ENCODE peak calls at places on chromosomes 7 and 10, in eight cellular contexts. One of them, this sample, is unnamed.

GRCh38 chr10:78196964-78197363 is 163.3 kb downstream of the RPS24 start:
- DNase-seq in ELR: peak
- DNase-seq in mammary epithelial cell: peak
- DNase-seq in stimulated activated CD4-positive, alpha-beta T cell treated with anti-CD3 and anti-CD28 coated beads, TNF-alpha, amount 100 ng/mL, for 24 hours: no peak
- DNase-seq in amniotic epithelial cell: peak
- DNase-seq in head of caudate nucleus: no peak
- DNase-seq in mesendoderm: no peak
- DNase-seq in ACHN: no peak
- DNase-seq in this sample: no peak

GRCh38 chr10:50794490-50794889 is 54.8 kb downstream of the ASAH2B start:
- DNase-seq in stimulated activated CD4-positive, alpha-beta T cell treated with anti-CD3 and anti-CD28 coated beads, TNF-alpha, amount 100 ng/mL, for 24 hours: no peak
- DNase-seq in head of caudate nucleus: no peak
- DNase-seq in mammary epithelial cell: no peak
- DNase-seq in ACHN: no peak
- DNase-seq in ELR: no peak
- DNase-seq in mesendoderm: no peak
- DNase-seq in amniotic epithelial cell: no peak
- DNase-seq in this sample: no peak

GRCh38 chr7:98630149-98630548 is 13.1 kb downstream of the NPTX2 start:
- DNase-seq in ELR: no peak
- DNase-seq in head of caudate nucleus: no peak
- DNase-seq in ACHN: no peak
- DNase-seq in mesendoderm: no peak
- DNase-seq in mammary epithelial cell: no peak
- DNase-seq in stimulated activated CD4-positive, alpha-beta T cell treated with anti-CD3 and anti-CD28 coated beads, TNF-alpha, amount 100 ng/mL, for 24 hours: no peak
- DNase-seq in amniotic epithelial cell: no peak
- DNase-seq in this sample: no peak

GRCh38 chr7:152103691-152104090 is 78.2 kb downstream of the GALNT11 start:
- DNase-seq in stimulated activated CD4-positive, alpha-beta T cell treated with anti-CD3 and anti-CD28 coated beads, TNF-alpha, amount 100 ng/mL, for 24 hours: no peak
- DNase-seq in mammary epithelial cell: no peak
- DNase-seq in mesendoderm: no peak
- DNase-seq in head of caudate nucleus: no peak
- DNase-seq in amniotic epithelial cell: no peak
- DNase-seq in ELR: no peak
- DNase-seq in ACHN: no peak
- DNase-seq in this sample: no peak

GRCh38 chr10:1731592-1731991 is 5.7 kb downstream of the ADARB2 start:
- DNase-seq in mesendoderm: no peak
- DNase-seq in ACHN: no peak
- DNase-seq in amniotic epithelial cell: no peak
- DNase-seq in stimulated activated CD4-positive, alpha-beta T cell treated with anti-CD3 and anti-CD28 coated beads, TNF-alpha, amount 100 ng/mL, for 24 hours: no peak
- DNase-seq in ELR: no peak
- DNase-seq in head of caudate nucleus: no peak
- DNase-seq in mammary epithelial cell: no peak
- DNase-seq in this sample: no peak

GRCh38 chr7:68730871-68731403 is 867.3 kb upstream of the AUTS2 start:
- DNase-seq in head of caudate nucleus: no peak
- DNase-seq in ELR: no peak
- DNase-seq in amniotic epithelial cell: no peak
- DNase-seq in mammary epithelial cell: no peak
- DNase-seq in stimulated activated CD4-positive, alpha-beta T cell treated with anti-CD3 and anti-CD28 coated beads, TNF-alpha, amount 100 ng/mL, for 24 hours: no peak
- DNase-seq in ACHN: no peak
- DNase-seq in mesendoderm: no peak
- DNase-seq in this sample: no peak

GRCh38 chr7:81415181-81415580 is 354.7 kb downstream of the HGF start:
- DNase-seq in stimulated activated CD4-positive, alpha-beta T cell treated with anti-CD3 and anti-CD28 coated beads, TNF-alpha, amount 100 ng/mL, for 24 hours: no peak
- DNase-seq in mammary epithelial cell: no peak
- DNase-seq in ELR: peak
- DNase-seq in mesendoderm: no peak
- DNase-seq in ACHN: no peak
- DNase-seq in head of caudate nucleus: no peak
- DNase-seq in amniotic epithelial cell: no peak
- DNase-seq in this sample: no peak

GRCh38 chr10:86888585-86889381 is 68.6 kb downstream of the MMRN2 start:
- DNase-seq in mesendoderm: no peak
- DNase-seq in mammary epithelial cell: peak
- DNase-seq in stimulated activated CD4-positive, alpha-beta T cell treated with anti-CD3 and anti-CD28 coated beads, TNF-alpha, amount 100 ng/mL, for 24 hours: no peak
- DNase-seq in ACHN: peak
- DNase-seq in head of caudate nucleus: no peak
- DNase-seq in ELR: peak
- DNase-seq in amniotic epithelial cell: peak
- DNase-seq in this sample: peak

GRCh38 chr10:73931767-73932624 is 21.1 kb downstream of the PLAU start:
- DNase-seq in mammary epithelial cell: peak
- DNase-seq in mesendoderm: peak
- DNase-seq in stimulated activated CD4-positive, alpha-beta T cell treated with anti-CD3 and anti-CD28 coated beads, TNF-alpha, amount 100 ng/mL, for 24 hours: peak
- DNase-seq in head of caudate nucleus: no peak
- DNase-seq in ACHN: no peak
- DNase-seq in amniotic epithelial cell: peak
- DNase-seq in ELR: peak
- DNase-seq in this sample: peak

This sample was measured in GM18507.